ENCODE peak calls at places on chromosomes 6 and 20, in four cellular contexts. A is CD8-positive, alpha-beta T cell; R is effector memory CD4-positive, alpha-beta T cell; O is fibroblast of lung. Q is an unnamed sample. For H3K36me3, the result is how much of the 10 kb centered on the place peaks cover.

GRCh38 chr20:1377984-1378742 is 14.7 kb downstream of the FKBP1A start:
- DNase-seq in A (no peak), R (no peak), O (no peak), Q (no peak)

GRCh38 chr6:2695464-2696095 is 55.1 kb downstream of the MYLK4 start:
- DNase-seq in A (no peak), R (no peak), O (peak), Q (no peak)

GRCh38 chr6:4085329-4085695 is 6.4 kb upstream of the FAM217A start:
- DNase-seq in A (no peak), R (no peak), O (peak), Q (no peak)

GRCh38 chr6:154567695-154568220 is 57.3 kb upstream of the CNKSR3 start:
- DNase-seq in A (no peak), R (no peak), O (no peak), Q (no peak)

GRCh38 chr6:166473886-166474596 is 91.3 kb upstream of the MPC1 start:
- DNase-seq in A (no peak), R (no peak), O (no peak), Q (no peak)

GRCh38 chr6:136371951-136372350 is 82.3 kb upstream of the BCLAF1 start:
- DNase-seq in A (no peak), R (no peak), O (no peak), Q (no peak)

GRCh38 chr6:137487947-137488735 is 6.1 kb downstream of the OLIG3 start:
- DNase-seq in A (no peak), R (no peak), O (no peak), Q (no peak)

GRCh38 chr6:75098709-75099108 is 107.1 kb downstream of the COL12A1 start:
- DNase-seq in A (no peak), R (no peak), O (peak), Q (peak)

GRCh38 chr6:16355699-16356481 is 117.5 kb downstream of the GMPR start:
- DNase-seq in A (no peak), R (no peak), O (peak), Q (no peak)

GRCh38 chr6:127300411-127300810 is 33.7 kb downstream of the RNF146 start:
- DNase-seq in A (no peak), R (no peak), O (peak), Q (no peak)

GRCh38 chr6:42987533-42988451 is 3.4 kb downstream of the PPP2R5D start:
- DNase-seq in A (no peak), R (no peak), O (no peak), Q (no peak)

GRCh38 chr6:21245488-21245887 is 348.1 kb upstream of the SOX4 start:
- DNase-seq in A (no peak), R (no peak), O (no peak), Q (no peak)

GRCh38 chr6:53359843-53360834 is 11.4 kb upstream of the ELOVL5 start:
- DNase-seq in A (no peak), R (no peak), O (peak), Q (no peak)

GRCh38 chr6:132830236-132830799 is 15.9 kb downstream of the RPS12 start:
- DNase-seq in A (no peak), R (no peak), O (peak), Q (no peak)

GRCh38 chr20:13220857-13221297 is at the start of gene ISM1:
- DNase-seq in A (peak), R (no peak), O (no peak), Q (no peak)

GRCh38 chr20:7714549-7714948 is 225.7 kb downstream of the HAO1 start:
- DNase-seq in A (no peak), R (no peak), O (no peak), Q (no peak)

GRCh38 chr6:41976794-41977484 is 35.3 kb upstream of the CCND3 start:
- DNase-seq in A (no peak), R (no peak), O (peak), Q (no peak)

GRCh38 chr6:107330190-107330589 is 129.2 kb downstream of the PDSS2 start:
- DNase-seq in A (no peak), R (no peak), O (no peak), Q (no peak)

GRCh38 chr6:14851286-14851685 is 394.6 kb upstream of the JARID2 start:
- DNase-seq in A (no peak), R (no peak), O (no peak), Q (no peak)

GRCh38 chr20:32247957-32248497 is 29.4 kb upstream of the KIF3B start:
- DNase-seq in A (no peak), R (no peak), O (no peak), Q (no peak)

GRCh38 chr6:170026272-170027110 is 264.4 kb downstream of the DLL1 start:
- DNase-seq in A (no peak), R (no peak), O (no peak), Q (peak)

GRCh38 chr6:107668826-107669474 is 155.2 kb downstream of the SCML4 start:
- DNase-seq in A (peak), R (no peak), O (no peak), Q (no peak)

GRCh38 chr6:39843305-39844020 is 51.3 kb downstream of the DAAM2 start:
- DNase-seq in A (no peak), R (no peak), O (no peak), Q (no peak)

GRCh38 chr20:63027425-63028389 is 20.9 kb upstream of the BHLHE23 start:
- DNase-seq in A (peak), R (no peak), O (no peak), Q (no peak)

GRCh38 chr6:148110925-148111324 is 231.7 kb upstream of the SASH1 start:
- DNase-seq in A (no peak), R (no peak), O (no peak), Q (no peak)

GRCh38 chr6:118174071-118174470 is 267.0 kb downstream of the SLC35F1 start:
- DNase-seq in A (no peak), R (no peak), O (no peak), Q (no peak)

GRCh38 chr6:150478651-150479498 is 110.1 kb downstream of the IYD start:
- DNase-seq in A (no peak), R (no peak), O (no peak), Q (no peak)

GRCh38 chr6:5365430-5366195 is 104.3 kb downstream of the FARS2 start:
- DNase-seq in A (no peak), R (no peak), O (no peak), Q (no peak)

GRCh38 chr20:23121766-23122095 is 35.6 kb upstream of the CD93 start:
- DNase-seq in A (no peak), R (no peak), O (no peak), Q (no peak)

GRCh38 chr6:36491378-36491965 is 48.7 kb downstream of the KCTD20 start:
- DNase-seq in A (no peak), R (no peak), O (no peak), Q (no peak)

GRCh38 chr6:118750143-118750542 is 98.8 kb upstream of the CEP85L start:
- DNase-seq in A (no peak), R (no peak), O (no peak), Q (no peak)

GRCh38 chr6:110814488-110815259 is 595 bp downstream of the CDK19 start:
- DNase-seq in A (peak), R (peak), O (peak), Q (peak)

GRCh38 chr20:36113566-36114247 is 40.8 kb upstream of the EPB41L1 start:
- DNase-seq in A (no peak), R (no peak), O (no peak), Q (no peak)
- H3K27ac ChIP-seq in A (no peak), R (no peak), O (no peak), Q (no peak)

GRCh38 chr6:124987999-124988591 is 25.9 kb downstream of the RNF217 start:
- DNase-seq in A (no peak), R (no peak), O (no peak), Q (no peak)
- H3K4me3 ChIP-seq in A (no peak), R (no peak), O (no peak), Q (no peak)

GRCh38 chr6:105320766-105321165 is 82.1 kb downstream of the PREP start:
- DNase-seq in A (no peak), R (no peak), O (no peak), Q (no peak)
- H3K36me3 ChIP-seq in A (under half), R (under half), O (under half), Q (under half)

GRCh38 chr6:112203577-112204349 is 50.6 kb downstream of the LAMA4 start:
- DNase-seq in A (no peak), R (no peak), O (peak), Q (no peak)
- H3K27ac ChIP-seq in A (no peak), R (no peak), O (peak), Q (no peak)

GRCh38 chr20:57749861-57750260 is 40.0 kb upstream of the PMEPA1 start:
- DNase-seq in A (no peak), R (no peak), O (no peak), Q (no peak)

GRCh38 chr20:57746832-57747404 is 37.1 kb upstream of the PMEPA1 start:
- DNase-seq in A (no peak), R (no peak), O (no peak), Q (no peak)

GRCh38 chr20:57747889-57748456 is 38.2 kb upstream of the PMEPA1 start:
- DNase-seq in A (no peak), R (no peak), O (no peak), Q (no peak)

GRCh38 chr20:57749131-57749690 is 39.4 kb upstream of the PMEPA1 start:
- DNase-seq in A (no peak), R (no peak), O (no peak), Q (no peak)

DNA sequence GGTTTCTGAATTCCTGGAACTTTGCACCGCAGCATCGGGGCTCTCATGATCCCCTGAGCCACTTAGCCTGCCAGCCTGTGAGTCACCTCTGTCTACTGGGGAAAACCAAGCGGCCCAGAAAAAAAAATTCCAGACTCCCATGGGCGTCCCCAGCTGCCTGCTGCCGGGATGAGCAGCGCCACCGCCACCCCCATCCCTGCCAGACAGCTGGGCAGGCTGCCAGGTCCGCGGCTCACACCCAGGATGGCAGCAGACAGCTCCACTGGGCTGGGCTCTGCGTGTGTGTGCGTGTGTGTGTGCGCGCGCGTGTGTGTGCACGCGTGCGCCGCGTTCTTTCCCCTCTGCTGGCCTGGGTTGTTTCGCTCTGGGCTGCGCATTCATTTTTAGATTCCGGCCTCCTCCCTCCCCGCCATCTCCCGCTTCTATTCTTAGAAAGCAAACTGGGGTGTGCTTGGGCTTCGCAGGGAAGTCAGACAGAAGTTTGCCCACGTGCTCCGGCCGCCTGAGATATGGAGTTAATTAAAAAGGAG is 38.9 kb upstream of the PMEPA1 start:
- DNase-seq in A (peak), R (peak), O (peak), Q (peak)
- H3K4me3 ChIP-seq in A (peak), R (peak), O (no peak), Q (no peak)

DNA sequence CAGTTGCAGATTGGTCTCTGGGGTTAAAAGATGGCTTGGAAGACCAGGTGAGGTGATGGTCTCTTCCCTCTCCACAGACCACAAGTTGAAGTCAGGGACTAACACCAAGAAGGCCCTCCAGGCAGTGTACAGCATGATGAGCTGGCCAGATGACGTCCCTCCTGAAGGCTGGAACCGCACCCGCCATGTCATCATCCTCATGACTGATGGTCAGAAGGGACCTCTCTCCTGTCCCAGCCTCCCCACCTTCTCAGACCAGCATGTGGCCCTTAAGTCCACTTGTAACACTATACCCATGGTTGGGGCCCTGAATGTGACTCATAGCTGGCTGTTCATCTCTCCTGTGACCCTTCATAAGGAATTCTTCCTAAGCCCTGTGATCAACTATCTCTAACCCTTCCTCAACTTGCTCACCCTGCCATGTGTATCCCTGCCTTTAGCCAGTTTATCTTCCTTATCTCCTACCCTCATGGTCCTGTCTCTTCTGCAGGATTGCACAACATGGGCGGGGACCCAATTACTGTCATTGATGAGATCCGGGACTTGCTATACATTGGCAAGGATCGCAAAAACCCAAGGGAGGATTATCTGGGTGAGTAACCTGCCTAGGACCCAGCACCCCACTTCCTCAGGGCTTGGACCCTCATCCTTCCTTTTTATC is 3.0 kb downstream of the CFB start:
- DNase-seq in A (no peak), R (no peak), O (peak), Q (no peak)
- H3K36me3 ChIP-seq in A (under half), R (under half), O (under half), Q (under half)

DNA sequence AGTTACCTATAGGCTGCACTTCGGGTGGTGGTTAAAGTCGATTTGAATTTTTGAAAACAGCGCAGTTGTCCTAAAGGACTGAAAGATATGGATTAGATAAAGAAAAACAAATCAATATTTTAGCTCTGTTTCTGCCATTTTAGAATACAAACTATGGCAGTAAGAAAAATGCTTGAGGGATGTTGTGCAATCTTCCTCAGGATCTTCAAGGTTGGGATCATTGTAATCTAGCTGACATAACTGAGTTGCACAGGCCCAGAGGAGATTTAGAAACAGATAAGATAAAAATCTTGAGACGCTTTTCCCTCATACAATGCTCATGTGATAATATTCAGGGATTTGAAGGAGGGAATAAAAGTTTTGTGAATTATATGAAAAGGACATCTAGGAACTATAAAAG is 926 bp downstream of the PEX3 start:
- DNase-seq in A (no peak), R (no peak), O (peak), Q (no peak)
- H3K27ac ChIP-seq in A (peak), R (peak), O (peak), Q (no peak)

GRCh38 chr6:163945813-163946212 is 531.3 kb downstream of the QKI start:
- DNase-seq in A (no peak), R (no peak), O (no peak), Q (no peak)
- H3K4me3 ChIP-seq in A (no peak), R (no peak), O (no peak), Q (no peak)

DNA sequence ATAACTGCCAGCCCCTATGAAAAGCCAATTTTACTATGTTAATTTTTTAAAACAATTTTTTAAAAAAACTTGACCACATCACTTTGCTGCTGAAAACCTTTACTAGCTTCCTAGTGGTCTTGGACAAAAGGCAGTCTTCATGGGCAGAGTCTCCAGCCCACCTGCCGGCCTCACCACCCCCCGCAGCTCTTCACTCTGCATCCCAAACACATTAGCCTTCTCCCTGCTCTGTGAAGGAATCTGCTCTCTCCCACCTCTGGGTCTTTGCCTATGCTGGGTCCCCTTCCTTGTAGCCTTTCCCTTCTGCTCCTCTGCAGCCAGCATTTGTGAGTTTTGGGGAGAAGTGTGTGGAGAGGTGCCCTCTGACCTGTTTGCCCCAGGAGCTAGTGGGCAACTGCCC is 170.7 kb upstream of the MLN start:
- DNase-seq in A (no peak), R (no peak), O (no peak), Q (no peak)
- H3K36me3 ChIP-seq in A (under half), R (under half), O (under half), Q (under half)